ENCODE peak calls at places on chromosomes 11 and 22, in ten cellular contexts. P is left ventricle myocardium inferior, L is Peyer's patch, U is A549, H is uterus, G is stomach, F is transverse colon, W is adrenal gland, R is cardiac muscle cell, C is right lobe of liver. T is an unnamed sample.
A peak's percentile ranks its signal among the peaks of the same experiment; 100 is the strongest.

GRCh38 chr11:67274768-67275605 is 8.7 kb downstream of the GRK2 start:
- DNase-seq in L (peak; percentile 49), H (peak; percentile 41), F (peak; percentile 29), C (peak; percentile 75), R (no peak), P (peak; percentile 75), G (no peak), W (peak; percentile 95), U (no peak), T (no peak)

GRCh38 chr22:50225200-50225969 is 19.4 kb downstream of the TUBGCP6 start:
- DNase-seq in P (no peak), R (no peak), G (no peak), F (no peak), U (no peak), L (no peak), C (no peak), H (no peak), W (no peak), T (no peak)

GRCh38 chr11:102007567-102008437 is 39.4 kb upstream of the CFAP300 start:
- DNase-seq in H (no peak), G (peak; percentile 50), F (peak; percentile 60), P (no peak), U (peak; percentile 25), C (no peak), W (no peak), L (peak; percentile 55), R (peak; percentile 66), T (no peak)

GRCh38 chr11:88169481-88169880 is 5.8 kb downstream of the RAB38 start:
- DNase-seq in W (no peak), L (no peak), H (no peak), U (no peak), R (peak; percentile 4), G (no peak), C (no peak), F (no peak), P (no peak), T (no peak)

GRCh38 chr11:33869511-33870422 is 22.1 kb downstream of the LMO2 start:
- DNase-seq in P (peak; percentile 47), C (peak; percentile 72), G (no peak), W (peak; percentile 44), H (peak; percentile 19), L (peak; percentile 58), F (peak; percentile 24), U (no peak), R (peak; percentile 45), T (no peak)

GRCh38 chr11:74141274-74141695 is 29.5 kb downstream of the C2CD3 start:
- DNase-seq in F (peak; percentile 17), W (no peak), R (no peak), P (no peak), U (no peak), L (no peak), H (no peak), G (peak; percentile 47), C (no peak), T (no peak)

GRCh38 chr11:1824221-1825038 is 10.4 kb upstream of the SYT8 start:
- DNase-seq in R (no peak), F (no peak), G (no peak), L (no peak), C (no peak), W (no peak), H (no peak), P (no peak), U (no peak), T (no peak)

GRCh38 chr11:746289-747175 is 732 bp upstream of the TALDO1 start:
- DNase-seq in P (no peak), C (no peak), W (peak; percentile 47), L (no peak), U (no peak), F (no peak), H (no peak), R (no peak), G (no peak), T (no peak)

GRCh38 chr22:27718186-27719032 is 83.1 kb downstream of the MN1 start:
- DNase-seq in U (peak; percentile 92), C (peak; percentile 34), P (peak; percentile 70), G (peak; percentile 33), R (peak; percentile 91), H (peak; percentile 72), L (peak; percentile 75), F (peak; percentile 57), W (peak; percentile 85), T (peak; percentile 49)

GRCh38 chr11:35250192-35250591 is 111.2 kb downstream of the CD44 start:
- DNase-seq in W (no peak), L (no peak), P (no peak), U (no peak), C (no peak), H (no peak), R (no peak), G (no peak), F (no peak), T (no peak)

GRCh38 chr11:111253630-111254029 is 8.1 kb downstream of the POU2AF2 start:
- DNase-seq in W (no peak), R (no peak), C (no peak), L (no peak), P (no peak), F (no peak), H (no peak), U (no peak), G (no peak), T (no peak)

GRCh38 chr11:44322243-44322642 is 12.3 kb upstream of the ALX4 start:
- DNase-seq in R (no peak), L (no peak), G (no peak), P (no peak), U (no peak), F (no peak), W (no peak), C (no peak), H (no peak), T (no peak)

GRCh38 chr11:121482231-121483129 is 29.7 kb upstream of the SORL1-AS1 start:
- DNase-seq in G (no peak), P (no peak), L (peak; percentile 73), W (peak; percentile 18), C (no peak), R (peak; percentile 34), H (no peak), F (peak; percentile 24), U (no peak), T (no peak)
- H3K4me1 ChIP-seq in G (peaks cover 44% of the 10 kb centered on the region), P (no peaks in the 10 kb centered on the region), L (no peaks in the 10 kb centered on the region), W (no peaks in the 10 kb centered on the region), C (no peaks in the 10 kb centered on the region), R (peaks cover 13% of the 10 kb centered on the region), H (no peaks in the 10 kb centered on the region), F (peaks cover 4% of the 10 kb centered on the region), U (no peaks in the 10 kb centered on the region), T (no peaks in the 10 kb centered on the region)

GRCh38 chr11:108757630-108758029 is 92.8 kb downstream of the DDX10 start:
- DNase-seq in C (no peak), L (no peak), W (no peak), H (no peak), P (no peak), U (no peak), F (no peak), G (no peak), R (no peak), T (no peak)

GRCh38 chr11:108758458-108758857 is 93.6 kb downstream of the DDX10 start:
- DNase-seq in L (no peak), C (no peak), U (no peak), W (no peak), H (no peak), P (no peak), R (peak; percentile 76), F (no peak), G (no peak), T (no peak)

GRCh38 chr11:108752297-108752751 is 87.5 kb downstream of the DDX10 start:
- DNase-seq in W (no peak), F (no peak), G (no peak), P (no peak), U (no peak), H (no peak), C (no peak), L (no peak), R (no peak), T (no peak)

GRCh38 chr11:108751444-108751843 is 86.6 kb downstream of the DDX10 start:
- DNase-seq in W (no peak), C (no peak), F (no peak), R (no peak), G (no peak), U (no peak), H (no peak), L (no peak), P (no peak), T (no peak)

GRCh38 chr11:108754901-108755625 is 90.2 kb downstream of the DDX10 start:
- DNase-seq in G (no peak), U (no peak), P (no peak), C (no peak), L (no peak), W (peak; percentile 34), H (peak; percentile 27), R (peak; percentile 76), F (no peak), T (peak; percentile 25)
- H3K27ac ChIP-seq in G (no peak overlapping the region), U (no peak overlapping the region), P (peak overlapping the region; percentile 28), C (no peak overlapping the region), L (no peak overlapping the region), W (no peak overlapping the region), H (peak overlapping the region; percentile 32), R (peak overlapping the region; percentile 51), F (no peak overlapping the region), T (no peak overlapping the region)

GRCh38 chr11:10654211-10655150 is 39.1 kb downstream of the IRAG1 start:
- DNase-seq in C (no peak), P (no peak), H (no peak), F (no peak), W (peak; percentile 33), U (peak; percentile 35), L (peak; percentile 73), R (peak; percentile 85), G (no peak), T (no peak)
- H3K4me1 ChIP-seq in C (no peaks in the 10 kb centered on the region), P (peaks cover 43% of the 10 kb centered on the region), H (peaks cover 8% of the 10 kb centered on the region), F (peaks cover 67% of the 10 kb centered on the region), W (peaks cover 65% of the 10 kb centered on the region), U (peaks cover 47% of the 10 kb centered on the region), L (peaks cover 3% of the 10 kb centered on the region), R (peaks cover 15% of the 10 kb centered on the region), G (peaks cover 95% of the 10 kb centered on the region), T (peaks cover 70% of the 10 kb centered on the region)

DNA sequence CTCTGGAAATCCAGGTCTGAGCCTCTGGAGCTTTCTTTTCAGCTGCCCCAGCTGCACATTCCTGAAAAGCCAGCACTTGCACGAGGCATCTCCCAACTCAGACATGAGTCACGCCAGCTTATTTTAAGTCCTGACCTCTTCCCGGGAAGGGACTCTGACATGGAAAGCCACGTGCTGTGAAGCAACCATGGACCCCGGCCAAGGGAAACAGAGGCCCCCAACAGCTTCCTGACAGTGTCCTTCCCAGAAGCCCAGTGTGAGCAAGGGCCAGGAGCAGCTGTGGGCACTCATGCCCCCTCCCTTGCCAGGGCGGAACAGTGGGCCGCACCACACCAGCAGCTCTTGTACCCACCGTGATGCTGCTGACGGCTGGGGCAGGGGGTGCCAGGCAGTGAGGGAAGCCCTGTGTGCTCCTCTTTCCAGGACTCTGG is 118.8 kb upstream of the CADM1 start:
- DNase-seq in F (peak; percentile 59), C (peak; percentile 52), P (peak; percentile 85), L (peak; percentile 75), W (peak; percentile 78), U (peak; percentile 28), H (peak; percentile 59), G (peak; percentile 42), R (peak; percentile 95), T (peak; percentile 54)
- H3K27ac ChIP-seq in F (peak overlapping the region; percentile 19), C (no peak overlapping the region), P (peak overlapping the region; percentile 84), L (no peak overlapping the region), W (no peak overlapping the region), U (peak overlapping the region; percentile 65), H (peak overlapping the region; percentile 38), G (peak overlapping the region; percentile 62), R (no peak overlapping the region), T (no peak overlapping the region)

GRCh38 chr11:94758671-94759070 is 9.5 kb upstream of the AMOTL1 start:
- DNase-seq in U (no peak), P (no peak), G (no peak), C (no peak), F (no peak), H (no peak), W (no peak), R (no peak), L (no peak), T (no peak)
- H3K4me1 ChIP-seq in U (peaks cover 6% of the 10 kb centered on the region), P (peaks cover 10% of the 10 kb centered on the region), G (no peaks in the 10 kb centered on the region), C (no peaks in the 10 kb centered on the region), F (no peaks in the 10 kb centered on the region), H (no peaks in the 10 kb centered on the region), W (no peaks in the 10 kb centered on the region), R (no peaks in the 10 kb centered on the region), L (no peaks in the 10 kb centered on the region), T (no peaks in the 10 kb centered on the region)

T was measured in testis.